ENCODE peak calls at places on chromosomes 1 and 21, in seven cellular contexts. One of them, this sample, is unnamed.
A peak's percentile ranks its signal among the peaks of the same experiment; 100 is the strongest.

GRCh38 chr1:6519935-6520621 is 28.6 kb upstream of the PLEKHG5 start:
- DNase-seq in GM12865: no peak
- DNase-seq in RWPE1: peak; percentile 80
- DNase-seq in kidney tubule cell: peak; percentile 52
- DNase-seq in NT2/D1: peak; percentile 89
- DNase-seq in H7: peak; percentile 93
- DNase-seq in GM23248: peak; percentile 91
- DNase-seq in this sample: peak; percentile 52

GRCh38 chr1:13950637-13951036 is 250.6 kb downstream of the PRDM2 start:
- DNase-seq in GM12865: no peak
- DNase-seq in RWPE1: no peak
- DNase-seq in kidney tubule cell: no peak
- DNase-seq in NT2/D1: no peak
- DNase-seq in H7: peak; percentile 79
- DNase-seq in GM23248: no peak
- DNase-seq in this sample: no peak

GRCh38 chr1:109193653-109194590 is 19.8 kb upstream of the SARS1 start:
- DNase-seq in GM12865: peak; percentile 65
- DNase-seq in RWPE1: peak; percentile 56
- DNase-seq in kidney tubule cell: peak; percentile 43
- DNase-seq in NT2/D1: no peak
- DNase-seq in H7: peak; percentile 78
- DNase-seq in GM23248: peak; percentile 51
- DNase-seq in this sample: no peak

GRCh38 chr1:35866998-35867397 is 16.0 kb upstream of the AGO1 start:
- DNase-seq in GM12865: no peak
- DNase-seq in RWPE1: no peak
- DNase-seq in kidney tubule cell: no peak
- DNase-seq in NT2/D1: no peak
- DNase-seq in H7: no peak
- DNase-seq in GM23248: no peak
- DNase-seq in this sample: no peak

GRCh38 chr1:159009287-159009686 is 420 bp upstream of the IFI16 start:
- DNase-seq in GM12865: peak; percentile 48
- DNase-seq in RWPE1: no peak
- DNase-seq in kidney tubule cell: no peak
- DNase-seq in NT2/D1: no peak
- DNase-seq in H7: no peak
- DNase-seq in GM23248: no peak
- DNase-seq in this sample: no peak

GRCh38 chr21:39386194-39386593 is 37.3 kb upstream of the HMGN1 start:
- DNase-seq in GM12865: no peak
- DNase-seq in RWPE1: no peak
- DNase-seq in kidney tubule cell: peak; percentile 20
- DNase-seq in NT2/D1: no peak
- DNase-seq in H7: peak; percentile 51
- DNase-seq in GM23248: no peak
- DNase-seq in this sample: no peak

GRCh38 chr1:245310605-245311531 is 156.1 kb downstream of the KIF26B start:
- DNase-seq in GM12865: peak; percentile 38
- DNase-seq in RWPE1: no peak
- DNase-seq in kidney tubule cell: no peak
- DNase-seq in NT2/D1: no peak
- DNase-seq in H7: peak; percentile 61
- DNase-seq in GM23248: peak; percentile 58
- DNase-seq in this sample: no peak

GRCh38 chr1:147504801-147505303 is 36.4 kb upstream of the BCL9 start:
- DNase-seq in GM12865: no peak
- DNase-seq in RWPE1: no peak
- DNase-seq in kidney tubule cell: peak; percentile 28
- DNase-seq in NT2/D1: peak; percentile 97
- DNase-seq in H7: peak; percentile 80
- DNase-seq in GM23248: peak; percentile 50
- DNase-seq in this sample: no peak

GRCh38 chr1:234960722-234961467 is 167.7 kb downstream of the TOMM20 start:
- DNase-seq in GM12865: peak; percentile 30
- DNase-seq in RWPE1: no peak
- DNase-seq in kidney tubule cell: peak; percentile 66
- DNase-seq in NT2/D1: no peak
- DNase-seq in H7: no peak
- DNase-seq in GM23248: peak; percentile 42
- DNase-seq in this sample: no peak

GRCh38 chr1:41377397-41377796 is 16.2 kb downstream of the FOXO6 start:
- DNase-seq in GM12865: no peak
- DNase-seq in RWPE1: no peak
- DNase-seq in kidney tubule cell: no peak
- DNase-seq in NT2/D1: no peak
- DNase-seq in H7: no peak
- DNase-seq in GM23248: no peak
- DNase-seq in this sample: no peak

GRCh38 chr1:34742667-34743270 is 12.1 kb upstream of the GJB5 start:
- DNase-seq in GM12865: peak; percentile 77
- DNase-seq in RWPE1: peak; percentile 86
- DNase-seq in kidney tubule cell: peak; percentile 73
- DNase-seq in NT2/D1: peak; percentile 86
- DNase-seq in H7: peak; percentile 96
- DNase-seq in GM23248: peak; percentile 81
- DNase-seq in this sample: peak; percentile 50

GRCh38 chr1:219398815-219399396 is 214.0 kb downstream of the ZC3H11B start:
- DNase-seq in GM12865: no peak
- DNase-seq in RWPE1: no peak
- DNase-seq in kidney tubule cell: no peak
- DNase-seq in NT2/D1: no peak
- DNase-seq in H7: no peak
- DNase-seq in GM23248: no peak
- DNase-seq in this sample: no peak

GRCh38 chr1:54994355-54994990 is 4.3 kb upstream of the BSND start:
- DNase-seq in GM12865: no peak
- DNase-seq in RWPE1: no peak
- DNase-seq in kidney tubule cell: peak; percentile 20
- DNase-seq in NT2/D1: no peak
- DNase-seq in H7: peak; percentile 56
- DNase-seq in GM23248: no peak
- DNase-seq in this sample: no peak

GRCh38 chr1:187725216-187725615 is 896.5 kb downstream of the PLA2G4A start:
- DNase-seq in GM12865: no peak
- DNase-seq in RWPE1: no peak
- DNase-seq in kidney tubule cell: no peak
- DNase-seq in NT2/D1: no peak
- DNase-seq in H7: no peak
- DNase-seq in GM23248: no peak
- DNase-seq in this sample: no peak

GRCh38 chr1:85220756-85221166 is 19.9 kb upstream of the SYDE2 start:
- DNase-seq in GM12865: no peak
- DNase-seq in RWPE1: no peak
- DNase-seq in kidney tubule cell: no peak
- DNase-seq in NT2/D1: no peak
- DNase-seq in H7: no peak
- DNase-seq in GM23248: no peak
- DNase-seq in this sample: no peak

GRCh38 chr1:118335372-118335771 is 150.3 kb upstream of the SPAG17 start:
- DNase-seq in GM12865: peak; percentile 79
- DNase-seq in RWPE1: no peak
- DNase-seq in kidney tubule cell: peak; percentile 95
- DNase-seq in NT2/D1: no peak
- DNase-seq in H7: no peak
- DNase-seq in GM23248: peak; percentile 75
- DNase-seq in this sample: peak; percentile 69

GRCh38 chr1:38925381-38925780 is 16.2 kb downstream of the RHBDL2 start:
- DNase-seq in GM12865: no peak
- DNase-seq in RWPE1: no peak
- DNase-seq in kidney tubule cell: no peak
- DNase-seq in NT2/D1: no peak
- DNase-seq in H7: no peak
- DNase-seq in GM23248: no peak
- DNase-seq in this sample: no peak

GRCh38 chr1:203465146-203465798 is 10.3 kb upstream of the PRELP start:
- DNase-seq in GM12865: no peak
- DNase-seq in RWPE1: no peak
- DNase-seq in kidney tubule cell: no peak
- DNase-seq in NT2/D1: no peak
- DNase-seq in H7: no peak
- DNase-seq in GM23248: peak; percentile 41
- DNase-seq in this sample: no peak